ENCODE peak calls at places on chromosome 3, in four cellular contexts. Z, B, X and D are unnamed samples.

GRCh38 chr3:39144748-39145380 is 8.5 kb downstream of the CSRNP1 start:
- DNase-seq in X (no peak), Z (no peak), B (no peak), D (no peak)

GRCh38 chr3:195105389-195105788 is 165.6 kb downstream of the XXYLT1 start:
- DNase-seq in B (peak; percentile 44), X (no peak), Z (no peak), D (no peak)

GRCh38 chr3:66465034-66465433 is 35.8 kb downstream of the LRIG1 start:
- DNase-seq in X (no peak), Z (no peak), B (no peak), D (no peak)

GRCh38 chr3:15646924-15647511 is 45.5 kb downstream of the BTD start:
- DNase-seq in Z (no peak), X (peak; percentile 100), B (peak; percentile 94), D (peak; percentile 100)

GRCh38 chr3:115549111-115549510 is 74.2 kb upstream of the GAP43 start:
- DNase-seq in B (no peak), Z (no peak), X (peak; percentile 19), D (peak; percentile 68)

GRCh38 chr3:9398715-9399708 is 1.6 kb downstream of the SETD5 start:
- DNase-seq in X (peak; percentile 51), Z (peak; percentile 24), B (peak; percentile 58), D (peak; percentile 64)

GRCh38 chr3:105793040-105793439 is 75.8 kb downstream of the CBLB start:
- DNase-seq in B (no peak), Z (no peak), X (no peak), D (peak; percentile 48)

GRCh38 chr3:127799476-127800222 is 22.7 kb downstream of the MGLL start:
- DNase-seq in B (peak; percentile 67), Z (no peak), X (peak; percentile 89), D (peak; percentile 95)

GRCh38 chr3:144054766-144055165 is 83.1 kb downstream of the DIPK2A start:
- DNase-seq in Z (no peak), B (no peak), X (no peak), D (no peak)

GRCh38 chr3:143769663-143770062 is 78.6 kb downstream of the SLC9A9 start:
- DNase-seq in Z (no peak), X (peak; percentile 74), B (no peak), D (peak; percentile 98)

GRCh38 chr3:152853196-152853595 is 18.3 kb downstream of the P2RY1 start:
- DNase-seq in B (no peak), X (no peak), Z (no peak), D (peak; percentile 52)

GRCh38 chr3:126872701-126873100 is 110.2 kb upstream of the PLXNA1 start:
- DNase-seq in Z (no peak), X (no peak), B (no peak), D (no peak)

GRCh38 chr3:34807611-34808010 is 831.7 kb upstream of the ARPP21 start:
- DNase-seq in B (no peak), X (no peak), Z (no peak), D (no peak)

DNA sequence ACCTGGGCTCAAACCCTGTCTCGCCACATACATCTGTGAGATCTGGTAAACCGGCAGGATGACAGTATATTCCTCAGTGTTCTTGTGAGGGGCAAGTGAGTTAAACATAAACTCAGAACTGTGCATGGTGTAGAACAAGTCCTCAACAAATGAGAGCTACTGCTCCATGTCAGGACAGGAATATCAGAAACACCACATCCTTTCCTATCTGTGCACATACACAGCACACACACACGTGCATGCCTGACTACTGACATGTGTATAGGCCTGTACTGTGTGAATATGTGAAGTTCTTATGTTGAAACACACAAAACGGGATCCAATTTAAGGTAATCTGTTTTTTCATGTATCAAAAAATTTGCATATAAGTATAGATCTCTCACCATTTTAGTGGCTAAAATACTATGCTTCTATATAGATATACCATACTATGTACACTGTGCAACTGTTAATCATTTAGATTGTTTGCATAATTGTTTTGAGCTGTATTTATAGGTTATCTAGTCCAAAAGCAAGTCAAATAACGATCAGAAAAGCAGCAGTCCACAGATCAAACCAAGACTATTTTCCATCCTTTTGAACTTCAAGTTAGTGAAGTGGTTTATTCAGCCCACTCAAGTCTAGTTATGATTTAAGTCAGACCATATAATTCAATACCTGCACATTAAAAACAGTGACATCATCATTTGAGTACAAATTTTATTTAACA is 44.8 kb downstream of the CCR4 start:
- DNase-seq in Z (no peak), X (no peak), B (no peak), D (no peak)
- H3K4me3 ChIP-seq in Z (no peak overlapping the region), X (no peak overlapping the region), B (no peak overlapping the region), D (no peak overlapping the region)

GRCh38 chr3:110625126-110625798 is 446.4 kb upstream of the NECTIN3 start:
- DNase-seq in Z (no peak), X (no peak), B (no peak), D (no peak)
- H3K4me3 ChIP-seq in Z (no peak overlapping the region), X (no peak overlapping the region), B (no peak overlapping the region), D (no peak overlapping the region)

DNA sequence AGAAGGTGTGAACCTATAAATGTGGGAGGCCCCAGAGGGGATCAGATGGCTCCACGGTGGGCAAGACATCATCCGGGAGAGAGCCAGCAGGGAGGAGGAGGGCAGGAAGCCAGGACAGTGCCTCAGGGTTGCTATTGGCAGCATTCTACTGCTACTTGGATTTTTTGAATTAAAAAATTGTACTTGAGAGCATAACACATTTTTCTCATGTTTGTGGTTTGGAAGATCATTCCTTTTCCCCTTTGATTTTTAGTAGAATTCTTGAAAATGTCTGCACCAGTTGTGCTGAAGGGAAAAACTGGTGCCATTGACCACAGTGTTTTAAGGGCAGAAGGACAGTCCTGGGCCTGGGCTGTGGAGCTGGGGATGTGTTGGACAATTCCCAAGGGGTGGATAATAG is 59.2 kb downstream of the LYZL4 start:
- DNase-seq in B (no peak), Z (no peak), X (peak; percentile 67), D (peak; percentile 9)
- H3K4me3 ChIP-seq in B (no peak overlapping the region), Z (no peak overlapping the region), X (no peak overlapping the region), D (no peak overlapping the region)

GRCh38 chr3:164450276-164450905 is 627.9 kb downstream of the SI start:
- DNase-seq in X (peak; percentile 54), B (no peak), Z (no peak), D (no peak)

GRCh38 chr3:164453695-164454094 is 624.6 kb downstream of the SI start:
- DNase-seq in B (no peak), Z (no peak), X (no peak), D (no peak)

GRCh38 chr3:164451083-164451910 is 627.0 kb downstream of the SI start:
- DNase-seq in Z (no peak), B (no peak), X (peak; percentile 35), D (no peak)

GRCh38 chr3:164452707-164453106 is 625.6 kb downstream of the SI start:
- DNase-seq in Z (no peak), X (peak; percentile 70), B (no peak), D (peak; percentile 39)
- H3K4me3 ChIP-seq in Z (no peak overlapping the region), X (no peak overlapping the region), B (no peak overlapping the region), D (no peak overlapping the region)

GRCh38 chr3:186614597-186615483 is 2.0 kb downstream of the AHSG start:
- DNase-seq in Z (peak; percentile 69), B (peak; percentile 71), X (peak; percentile 63), D (peak; percentile 65)
- H3K4me3 ChIP-seq in Z (peak overlapping the region; percentile 48), B (no peak overlapping the region), X (no peak overlapping the region), D (no peak overlapping the region)

GRCh38 chr3:109336272-109336957 is 931 bp downstream of the DPPA4 start:
- DNase-seq in B (no peak), X (peak; percentile 3), Z (no peak), D (peak; percentile 15)
- H3K4me3 ChIP-seq in B (no peak overlapping the region), X (peak overlapping the region; percentile 24), Z (peak overlapping the region; percentile 28), D (peak overlapping the region; percentile 15)